ENCODE peak calls at places on chromosomes 5 and 9, in six cellular contexts. V is upper lobe of left lung; Q is aorta; S is CD8-positive, alpha-beta T cell; Z is GM23248; R is mammary epithelial cell. B is an unnamed sample.
A peak's percentile ranks its signal among the peaks of the same experiment; 100 is the strongest.

GRCh38 chr5:93294184-93294583 is 286.8 kb downstream of the NR2F1-AS1 start:
- DNase-seq in Q (no peak), S (no peak), V (no peak), Z (peak; percentile 84), R (peak; percentile 93), B (no peak)

GRCh38 chr5:16733597-16733996 is 116.8 kb upstream of the RETREG1 start:
- DNase-seq in R (no peak), Q (no peak), V (no peak), Z (no peak), S (no peak), B (no peak)

GRCh38 chr5:120778491-120779293 is 314.6 kb downstream of the PRR16 start:
- DNase-seq in V (no peak), S (no peak), Q (no peak), Z (peak; percentile 76), R (peak; percentile 22), B (no peak)

GRCh38 chr5:173412151-173412550 is 83.9 kb upstream of the STC2 start:
- DNase-seq in Q (no peak), S (no peak), R (no peak), V (no peak), Z (no peak), B (no peak)

GRCh38 chr5:28512648-28513047 is 1474.3 kb upstream of the CDH9 start:
- DNase-seq in V (no peak), R (no peak), Q (no peak), Z (no peak), S (no peak), B (no peak)

GRCh38 chr5:173457482-173457881 is 129.3 kb upstream of the STC2 start:
- DNase-seq in R (no peak), S (no peak), Z (no peak), Q (no peak), V (no peak), B (no peak)

GRCh38 chr5:96113170-96113939 is 151.7 kb upstream of the ELL2 start:
- DNase-seq in V (no peak), Q (no peak), S (no peak), R (peak; percentile 89), Z (peak; percentile 62), B (no peak)

GRCh38 chr5:43171926-43172325 is 20.1 kb upstream of the NIM1K start:
- DNase-seq in Q (no peak), S (no peak), Z (peak; percentile 35), V (no peak), R (no peak), B (no peak)

GRCh38 chr5:153516503-153516902 is 26.0 kb downstream of the GRIA1 start:
- DNase-seq in R (no peak), Z (no peak), Q (no peak), S (no peak), V (no peak), B (no peak)

GRCh38 chr9:134301387-134302129 is 24.7 kb upstream of the RXRA start:
- DNase-seq in R (peak; percentile 80), Z (no peak), V (no peak), Q (peak; percentile 61), S (peak; percentile 31), B (peak; percentile 31)

GRCh38 chr9:70444904-70445303 is 30.4 kb upstream of the KLF9 start:
- DNase-seq in Z (peak; percentile 8), R (no peak), S (no peak), Q (no peak), V (no peak), B (no peak)

GRCh38 chr5:11981986-11982385 is 77.7 kb upstream of the CTNND2 start:
- DNase-seq in Z (no peak), R (no peak), Q (no peak), S (no peak), V (no peak), B (no peak)

GRCh38 chr5:82164109-82164956 is 113.8 kb downstream of the RPS23 start:
- DNase-seq in V (no peak), Z (peak; percentile 84), R (peak; percentile 34), Q (no peak), S (no peak), B (no peak)

GRCh38 chr9:137602661-137603060 is 2.8 kb upstream of the ARRDC1 start:
- DNase-seq in Z (no peak), Q (no peak), R (no peak), S (no peak), V (no peak), B (no peak)

GRCh38 chr9:85016389-85016997 is 347.0 kb downstream of the NTRK2 start:
- DNase-seq in Z (no peak), Q (no peak), S (no peak), V (no peak), R (no peak), B (no peak)

GRCh38 chr9:1619915-1620705 is 395.0 kb upstream of the SMARCA2 start:
- DNase-seq in V (no peak), Q (no peak), S (no peak), R (peak; percentile 8), Z (peak; percentile 46), B (no peak)

GRCh38 chr9:592225-592624 is 249.3 kb upstream of the DMRT1 start:
- DNase-seq in R (peak; percentile 58), Q (no peak), Z (no peak), V (no peak), S (no peak), B (no peak)

GRCh38 chr9:97633859-97634485 is 351 bp downstream of the NCBP1 start:
- DNase-seq in R (peak; percentile 14), Q (no peak), Z (peak; percentile 35), V (no peak), S (no peak), B (no peak)

GRCh38 chr5:149079883-149080282 is 17.0 kb upstream of the SH3TC2 start:
- DNase-seq in Z (no peak), R (no peak), Q (no peak), S (no peak), V (no peak), B (no peak)

GRCh38 chr5:136420168-136420916 is 55.0 kb upstream of the TRPC7 start:
- DNase-seq in R (no peak), S (no peak), Z (no peak), V (no peak), Q (no peak), B (no peak)

GRCh38 chr5:31703757-31704156 is 64.8 kb downstream of the PDZD2 start:
- DNase-seq in S (no peak), Z (no peak), R (no peak), Q (no peak), V (no peak), B (no peak)

DNA sequence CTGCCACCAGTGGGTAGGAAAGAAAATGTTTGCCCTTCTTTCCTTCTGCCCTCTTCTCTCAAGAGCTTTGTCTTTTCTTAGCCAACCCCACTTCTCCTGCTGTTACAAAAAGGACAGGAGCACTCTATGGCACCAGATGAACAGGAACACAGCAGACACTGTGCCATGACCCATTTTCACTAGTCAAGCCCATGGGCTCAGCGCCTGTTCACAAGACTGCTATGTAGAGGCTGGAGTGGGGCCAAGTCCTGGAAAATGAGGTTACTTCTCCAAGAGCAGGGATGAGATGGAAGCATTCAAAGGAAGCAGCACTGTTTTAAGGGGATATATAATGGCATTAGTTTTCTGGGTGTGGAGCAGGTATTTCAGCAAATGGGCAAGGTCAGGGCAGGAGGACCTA is 46.8 kb upstream of the GRAMD2B start:
- DNase-seq in R (no peak), V (no peak), Z (no peak), S (no peak), Q (peak; percentile 77), B (no peak)
- H3K4me1 ChIP-seq in R (peaks cover 3% of the 10 kb centered on the region), V (no peaks in the 10 kb centered on the region), Z (peaks cover 44% of the 10 kb centered on the region), S (peaks cover 14% of the 10 kb centered on the region), Q (peaks cover 3% of the 10 kb centered on the region), B (no peaks in the 10 kb centered on the region)

DNA sequence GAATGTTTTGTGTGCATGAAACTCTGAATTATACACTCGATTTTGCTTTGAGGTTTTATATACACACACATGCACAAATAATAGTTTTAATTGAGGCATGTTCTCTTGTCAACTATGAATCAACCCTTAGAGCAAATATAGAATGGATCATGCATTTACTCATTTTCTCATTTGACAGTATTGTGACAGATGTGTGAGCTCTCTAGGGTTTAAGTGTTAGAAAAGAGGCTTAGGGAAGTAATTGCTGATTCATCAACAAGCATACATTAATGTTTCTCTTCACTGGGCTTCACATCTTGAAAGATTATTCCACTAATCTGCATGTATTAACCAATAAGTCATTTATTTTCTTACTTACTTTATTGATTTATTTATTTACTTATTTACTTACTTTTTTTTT is 1356.8 kb upstream of the ACO1 start:
- DNase-seq in R (no peak), Z (no peak), S (no peak), Q (no peak), V (no peak), B (no peak)
- H3K27me3 ChIP-seq in R (peaks cover 2% of the 10 kb centered on the region), Z (no peaks in the 10 kb centered on the region), S (no peaks in the 10 kb centered on the region), Q (no peaks in the 10 kb centered on the region), V (no peaks in the 10 kb centered on the region), B (no peaks in the 10 kb centered on the region)

DNA sequence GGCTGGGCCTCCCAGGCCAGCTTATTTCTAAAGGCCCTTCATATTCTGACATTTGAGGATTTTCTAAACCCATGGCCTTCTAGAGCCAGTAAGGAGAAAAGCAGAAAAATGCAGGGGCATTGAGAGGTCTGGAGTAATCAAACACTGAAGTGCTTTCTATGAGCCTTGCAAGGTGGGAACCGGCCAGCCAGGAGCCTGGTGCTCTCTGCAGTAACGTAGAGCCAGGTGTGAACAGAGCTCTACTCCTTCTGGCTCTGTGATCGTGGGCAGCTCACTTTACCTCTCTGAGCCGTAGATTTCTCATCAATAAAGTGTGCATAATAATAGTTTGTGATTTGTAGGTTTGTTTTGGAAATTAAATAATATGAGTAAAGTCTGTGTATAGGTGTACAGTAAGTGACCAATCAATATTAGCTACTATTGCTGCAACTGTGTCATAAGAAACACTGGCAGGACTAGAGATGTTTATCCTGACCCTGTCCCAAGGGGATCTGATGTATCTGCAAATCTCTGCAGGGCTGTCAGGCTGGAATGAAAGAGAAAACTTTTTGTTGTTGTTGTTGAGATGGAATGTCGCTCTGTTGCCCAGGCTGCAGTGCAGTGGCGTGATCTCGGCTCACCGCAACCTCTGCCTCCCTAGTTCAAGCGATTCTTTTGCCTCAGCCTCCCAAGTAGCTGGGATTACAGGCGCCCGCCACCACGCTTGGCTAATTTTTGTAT is 2.7 kb downstream of the SYNPO start:
- DNase-seq in Q (no peak), S (no peak), Z (no peak), V (no peak), R (no peak), B (no peak)
- H3K4me1 ChIP-seq in Q (peaks cover 5% of the 10 kb centered on the region), S (no peaks in the 10 kb centered on the region), Z (peaks cover 63% of the 10 kb centered on the region), V (peaks cover 75% of the 10 kb centered on the region), R (peaks cover 57% of the 10 kb centered on the region), B (no peaks in the 10 kb centered on the region)

DNA sequence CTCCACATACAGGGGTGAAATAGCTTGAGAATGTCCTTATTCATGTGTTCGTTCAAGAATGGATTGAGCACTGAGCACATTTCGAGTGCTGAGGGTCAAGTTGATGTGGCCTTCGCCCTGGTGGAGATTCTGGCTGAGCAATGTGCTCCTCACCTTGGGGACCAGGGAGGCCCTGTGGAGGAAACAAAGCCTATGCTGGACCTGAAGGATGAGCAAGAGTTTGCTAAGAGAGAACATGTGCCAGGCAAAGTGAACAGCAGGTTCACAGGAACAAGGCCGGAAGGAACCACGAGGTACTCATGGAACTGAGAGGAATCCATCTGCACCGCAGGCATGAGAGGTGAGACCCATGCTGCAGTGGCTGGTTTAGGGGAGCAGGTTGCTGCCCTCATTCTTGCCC is 102.4 kb downstream of the PSD2 start:
- DNase-seq in R (no peak), V (no peak), Z (no peak), Q (no peak), S (no peak), B (no peak)
- H3K27me3 ChIP-seq in R (peaks cover 11% of the 10 kb centered on the region), V (no peaks in the 10 kb centered on the region), Z (peaks cover 48% of the 10 kb centered on the region), Q (no peaks in the 10 kb centered on the region), S (peaks cover 5% of the 10 kb centered on the region), B (peaks cover 13% of the 10 kb centered on the region)

B was measured in effector memory CD4-positive, alpha-beta T cell.